ENCODE peak calls at places on chromosomes 6 and 20, in five cellular contexts. One of them, this sample, is unnamed.
A peak's percentile ranks its signal among the peaks of the same experiment; 100 is the strongest.

GRCh38 chr6:123534264-123534663 is 102.5 kb downstream of the TRDN start:
- DNase-seq in tibial nerve: no peak
- DNase-seq in thoracic aorta: no peak
- DNase-seq in neural progenitor cell: no peak
- DNase-seq in endodermal cell: no peak
- DNase-seq in this sample: no peak

GRCh38 chr6:51865176-51865575 is 222.2 kb downstream of the PKHD1 start:
- DNase-seq in thoracic aorta: no peak
- DNase-seq in tibial nerve: no peak
- DNase-seq in endodermal cell: no peak
- DNase-seq in neural progenitor cell: no peak
- DNase-seq in this sample: no peak

GRCh38 chr20:52918311-52918710 is 53.8 kb upstream of the TSHZ2 start:
- DNase-seq in thoracic aorta: no peak
- DNase-seq in tibial nerve: no peak
- DNase-seq in neural progenitor cell: no peak
- DNase-seq in endodermal cell: no peak
- DNase-seq in this sample: no peak

GRCh38 chr20:59439243-59439642 is 138.8 kb downstream of the EDN3 start:
- DNase-seq in thoracic aorta: no peak
- DNase-seq in tibial nerve: no peak
- DNase-seq in endodermal cell: no peak
- DNase-seq in neural progenitor cell: no peak
- DNase-seq in this sample: no peak

GRCh38 chr6:132530293-132530974 is 7.6 kb upstream of the TAAR9 start:
- DNase-seq in tibial nerve: peak; percentile 59
- DNase-seq in neural progenitor cell: peak; percentile 77
- DNase-seq in thoracic aorta: no peak
- DNase-seq in endodermal cell: peak; percentile 79
- DNase-seq in this sample: peak; percentile 77

GRCh38 chr20:50226093-50226974 is 35.7 kb downstream of the CEBPB start:
- DNase-seq in tibial nerve: peak; percentile 61
- DNase-seq in thoracic aorta: peak; percentile 24
- DNase-seq in endodermal cell: peak; percentile 35
- DNase-seq in neural progenitor cell: no peak
- DNase-seq in this sample: no peak

GRCh38 chr6:42140051-42140450 is 2.4 kb downstream of the C6orf132 start:
- DNase-seq in endodermal cell: no peak
- DNase-seq in neural progenitor cell: no peak
- DNase-seq in thoracic aorta: no peak
- DNase-seq in tibial nerve: no peak
- DNase-seq in this sample: no peak

GRCh38 chr6:160387887-160388286 is 39.7 kb downstream of the SLC22A3 start:
- DNase-seq in endodermal cell: no peak
- DNase-seq in thoracic aorta: no peak
- DNase-seq in tibial nerve: no peak
- DNase-seq in neural progenitor cell: no peak
- DNase-seq in this sample: no peak

GRCh38 chr6:53517021-53517420 is 27.9 kb downstream of the GCLC start:
- DNase-seq in neural progenitor cell: no peak
- DNase-seq in thoracic aorta: no peak
- DNase-seq in endodermal cell: no peak
- DNase-seq in tibial nerve: no peak
- DNase-seq in this sample: no peak

GRCh38 chr6:115934145-115934544 is 126.5 kb downstream of the FRK start:
- DNase-seq in neural progenitor cell: no peak
- DNase-seq in endodermal cell: no peak
- DNase-seq in thoracic aorta: no peak
- DNase-seq in tibial nerve: no peak
- DNase-seq in this sample: no peak

GRCh38 chr6:45590225-45590624 is 212.5 kb upstream of the SUPT3H start:
- DNase-seq in tibial nerve: no peak
- DNase-seq in endodermal cell: no peak
- DNase-seq in thoracic aorta: no peak
- DNase-seq in neural progenitor cell: no peak
- DNase-seq in this sample: no peak

GRCh38 chr6:164097557-164098398 is 683.3 kb downstream of the QKI start:
- DNase-seq in thoracic aorta: no peak
- DNase-seq in neural progenitor cell: peak; percentile 36
- DNase-seq in endodermal cell: peak; percentile 71
- DNase-seq in tibial nerve: no peak
- DNase-seq in this sample: no peak

GRCh38 chr6:166526937-166527336 is 59.5 kb downstream of the RAMACL start:
- DNase-seq in tibial nerve: no peak
- DNase-seq in endodermal cell: no peak
- DNase-seq in neural progenitor cell: no peak
- DNase-seq in thoracic aorta: no peak
- DNase-seq in this sample: no peak

GRCh38 chr6:8084586-8084985 is 17.8 kb downstream of the EEF1E1 start:
- DNase-seq in endodermal cell: no peak
- DNase-seq in tibial nerve: no peak
- DNase-seq in neural progenitor cell: no peak
- DNase-seq in thoracic aorta: no peak
- DNase-seq in this sample: no peak

GRCh38 chr20:57317789-57318371 is 11.7 kb upstream of the SPO11 start:
- DNase-seq in neural progenitor cell: no peak
- DNase-seq in tibial nerve: no peak
- DNase-seq in endodermal cell: peak; percentile 45
- DNase-seq in thoracic aorta: no peak
- DNase-seq in this sample: no peak

GRCh38 chr6:155341130-155341828 is 27.0 kb upstream of the TFB1M start:
- DNase-seq in endodermal cell: no peak
- DNase-seq in neural progenitor cell: no peak
- DNase-seq in tibial nerve: no peak
- DNase-seq in thoracic aorta: no peak
- DNase-seq in this sample: no peak

GRCh38 chr6:39213195-39213920 is 15.9 kb downstream of the KCNK5 start:
- DNase-seq in endodermal cell: no peak
- DNase-seq in neural progenitor cell: no peak
- DNase-seq in thoracic aorta: no peak
- DNase-seq in tibial nerve: no peak
- DNase-seq in this sample: no peak

GRCh38 chr6:22300287-22300998 is 3.6 kb upstream of the PRL start:
- DNase-seq in thoracic aorta: no peak
- DNase-seq in neural progenitor cell: no peak
- DNase-seq in endodermal cell: no peak
- DNase-seq in tibial nerve: no peak
- DNase-seq in this sample: no peak

GRCh38 chr6:112691289-112691688 is 344.2 kb downstream of the RFPL4B start:
- DNase-seq in neural progenitor cell: no peak
- DNase-seq in endodermal cell: no peak
- DNase-seq in thoracic aorta: no peak
- DNase-seq in tibial nerve: peak; percentile 5
- DNase-seq in this sample: no peak

GRCh38 chr20:1844723-1845523 is 50.3 kb upstream of the SIRPA start:
- DNase-seq in thoracic aorta: no peak
- DNase-seq in tibial nerve: peak; percentile 72
- DNase-seq in endodermal cell: no peak
- DNase-seq in neural progenitor cell: no peak
- DNase-seq in this sample: no peak

GRCh38 chr6:162770136-162770535 is 42.4 kb downstream of the PACRG start:
- DNase-seq in tibial nerve: no peak
- DNase-seq in neural progenitor cell: no peak
- DNase-seq in endodermal cell: no peak
- DNase-seq in thoracic aorta: no peak
- DNase-seq in this sample: no peak

GRCh38 chr6:31734703-31735500 is 1.4 kb downstream of the CLIC1 start:
- DNase-seq in thoracic aorta: no peak
- DNase-seq in neural progenitor cell: peak; percentile 53
- DNase-seq in endodermal cell: peak; percentile 87
- DNase-seq in tibial nerve: peak; percentile 36
- DNase-seq in this sample: peak; percentile 65

GRCh38 chr6:81751388-81752083 is 945 bp downstream of the TENT5A start:
- DNase-seq in tibial nerve: peak; percentile 37
- DNase-seq in neural progenitor cell: peak; percentile 62
- DNase-seq in thoracic aorta: no peak
- DNase-seq in endodermal cell: peak; percentile 76
- DNase-seq in this sample: peak; percentile 19

GRCh38 chr6:81750201-81750600 is 2.3 kb downstream of the TENT5A start:
- DNase-seq in neural progenitor cell: no peak
- DNase-seq in tibial nerve: no peak
- DNase-seq in endodermal cell: no peak
- DNase-seq in thoracic aorta: no peak
- DNase-seq in this sample: no peak

GRCh38 chr6:81752084-81752968 is at the start of gene TENT5A:
- DNase-seq in tibial nerve: peak; percentile 93
- DNase-seq in neural progenitor cell: peak; percentile 94
- DNase-seq in endodermal cell: peak; percentile 95
- DNase-seq in thoracic aorta: peak; percentile 79
- DNase-seq in this sample: peak; percentile 69

GRCh38 chr6:81749704-81750103 is 2.8 kb downstream of the TENT5A start:
- DNase-seq in tibial nerve: no peak
- DNase-seq in neural progenitor cell: no peak
- DNase-seq in thoracic aorta: no peak
- DNase-seq in endodermal cell: no peak
- DNase-seq in this sample: no peak

GRCh38 chr6:81750660-81751387 is 1.7 kb downstream of the TENT5A start:
- DNase-seq in tibial nerve: no peak
- DNase-seq in endodermal cell: no peak
- DNase-seq in thoracic aorta: no peak
- DNase-seq in neural progenitor cell: peak; percentile 16
- DNase-seq in this sample: no peak
- H3K4me3 ChIP-seq in tibial nerve: peak overlapping the region; percentile 79
- H3K4me3 ChIP-seq in endodermal cell: peak overlapping the region; percentile 96
- H3K4me3 ChIP-seq in thoracic aorta: peak overlapping the region; percentile 89
- H3K4me3 ChIP-seq in neural progenitor cell: peak overlapping the region; percentile 73
- H3K4me3 ChIP-seq in this sample: peak overlapping the region; percentile 97

DNA sequence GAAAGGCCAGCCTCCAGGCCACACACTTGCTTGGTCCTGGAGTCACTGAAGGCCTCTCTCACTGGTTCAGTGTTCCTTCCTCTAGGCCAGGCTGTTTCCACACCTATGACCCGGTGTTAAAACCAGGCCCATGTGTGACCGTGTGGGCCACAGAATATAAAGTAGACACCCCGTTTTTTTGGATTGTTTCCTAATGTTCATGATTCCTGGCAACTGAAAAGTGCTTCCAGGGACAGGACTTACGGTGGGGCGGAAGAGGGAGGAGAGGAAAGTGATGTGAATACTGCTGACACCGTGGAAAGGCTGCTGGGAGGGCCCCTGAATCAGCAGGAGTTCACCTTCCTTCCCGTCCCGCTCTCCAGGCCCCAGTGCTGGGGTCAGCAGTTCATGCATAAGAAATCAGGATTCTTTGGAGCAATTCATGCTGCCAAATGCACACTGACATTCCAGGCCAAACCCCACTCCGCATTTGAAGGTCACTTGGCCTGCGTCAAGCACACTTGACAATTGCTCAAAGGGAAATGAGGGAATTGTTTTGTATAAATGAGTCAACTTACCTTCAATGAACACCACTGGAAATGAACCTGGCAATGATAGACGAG is 83.9 kb downstream of the IYD start:
- DNase-seq in thoracic aorta: no peak
- DNase-seq in tibial nerve: peak; percentile 7
- DNase-seq in endodermal cell: no peak
- DNase-seq in neural progenitor cell: peak; percentile 21
- DNase-seq in this sample: no peak
- H3K4me3 ChIP-seq in thoracic aorta: no peak overlapping the region
- H3K4me3 ChIP-seq in tibial nerve: no peak overlapping the region
- H3K4me3 ChIP-seq in endodermal cell: no peak overlapping the region
- H3K4me3 ChIP-seq in neural progenitor cell: no peak overlapping the region
- H3K4me3 ChIP-seq in this sample: no peak overlapping the region

DNA sequence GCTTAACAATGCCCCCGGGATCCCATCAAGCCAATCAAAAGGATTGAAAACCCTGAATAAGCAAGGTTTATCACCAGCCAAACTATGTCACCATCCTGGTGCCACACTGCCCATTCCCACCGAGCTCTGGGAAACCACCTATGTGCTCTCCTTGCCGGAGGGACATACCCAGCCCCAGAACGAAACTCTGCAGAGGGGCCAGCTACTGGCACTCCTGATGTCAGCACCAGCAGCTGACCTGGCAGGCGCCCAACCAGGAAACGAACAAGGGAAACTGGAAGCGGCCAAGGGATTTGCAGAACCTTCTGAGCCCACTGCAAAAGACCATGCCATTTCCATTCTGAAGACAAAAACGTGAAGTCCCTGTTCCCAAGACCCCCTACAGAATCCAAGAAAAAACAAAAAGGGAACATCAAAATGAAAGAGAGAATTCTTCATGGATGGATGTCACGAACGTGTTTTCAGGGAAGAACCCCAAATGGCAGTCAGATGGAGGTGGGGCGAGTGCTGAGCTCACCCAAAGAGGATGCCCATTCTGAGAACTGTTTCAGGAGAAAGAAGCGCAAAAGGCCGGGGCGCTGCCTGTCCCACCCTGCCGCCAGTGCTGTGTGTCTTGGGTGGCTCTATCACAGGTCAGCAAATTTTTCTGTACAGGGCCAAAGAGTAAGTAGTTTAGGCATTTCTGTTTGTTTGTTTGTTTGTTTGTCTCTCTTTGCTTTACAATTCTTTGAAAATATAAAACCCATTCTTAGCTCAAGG is 305.2 kb downstream of the ESR1 start:
- DNase-seq in neural progenitor cell: no peak
- DNase-seq in endodermal cell: peak; percentile 17
- DNase-seq in tibial nerve: peak; percentile 61
- DNase-seq in thoracic aorta: no peak
- DNase-seq in this sample: no peak
- H3K4me3 ChIP-seq in neural progenitor cell: no peak overlapping the region
- H3K4me3 ChIP-seq in endodermal cell: no peak overlapping the region
- H3K4me3 ChIP-seq in tibial nerve: no peak overlapping the region
- H3K4me3 ChIP-seq in thoracic aorta: peak overlapping the region; percentile 41
- H3K4me3 ChIP-seq in this sample: no peak overlapping the region

GRCh38 chr20:31871602-31871954 is 1.1 kb downstream of the TTLL9 start:
- DNase-seq in tibial nerve: no peak
- DNase-seq in thoracic aorta: no peak
- DNase-seq in endodermal cell: no peak
- DNase-seq in neural progenitor cell: no peak
- DNase-seq in this sample: no peak

GRCh38 chr20:31872406-31872805 is 2.0 kb downstream of the TTLL9 start:
- DNase-seq in tibial nerve: no peak
- DNase-seq in neural progenitor cell: no peak
- DNase-seq in endodermal cell: no peak
- DNase-seq in thoracic aorta: no peak
- DNase-seq in this sample: no peak

GRCh38 chr20:31869942-31870702 is at the start of the genes DUSP15 and TTLL9:
- DNase-seq in tibial nerve: peak; percentile 30
- DNase-seq in endodermal cell: peak; percentile 78
- DNase-seq in thoracic aorta: no peak
- DNase-seq in neural progenitor cell: peak; percentile 75
- DNase-seq in this sample: no peak

GRCh38 chr20:31869673-31869941 is 720 bp downstream of the DUSP15 start:
- DNase-seq in endodermal cell: no peak
- DNase-seq in tibial nerve: no peak
- DNase-seq in neural progenitor cell: no peak
- DNase-seq in thoracic aorta: no peak
- DNase-seq in this sample: no peak

GRCh38 chr20:31870703-31871601 is 518 bp downstream of the TTLL9 start:
- DNase-seq in tibial nerve: no peak
- DNase-seq in neural progenitor cell: no peak
- DNase-seq in thoracic aorta: no peak
- DNase-seq in endodermal cell: peak; percentile 58
- DNase-seq in this sample: no peak
- H3K4me3 ChIP-seq in tibial nerve: peak overlapping the region; percentile 80
- H3K4me3 ChIP-seq in neural progenitor cell: peak overlapping the region; percentile 74
- H3K4me3 ChIP-seq in thoracic aorta: peak overlapping the region; percentile 77
- H3K4me3 ChIP-seq in endodermal cell: peak overlapping the region; percentile 83
- H3K4me3 ChIP-seq in this sample: peak overlapping the region; percentile 44